ENCODE peak calls at places on chromosome 21, in four cellular contexts. U, D, N and Q are unnamed samples.

GRCh38 chr21:44353200-44353970 is at the start of gene TRPM2:
- DNase-seq in D (no peak), N (peak), U (no peak), Q (no peak)

GRCh38 chr21:44870748-44871495 is 2.6 kb downstream of the PTTG1IP start:
- DNase-seq in N (peak), D (peak), U (no peak), Q (no peak)

GRCh38 chr21:45826733-45827692 is 154.6 kb upstream of the COL6A1 start:
- DNase-seq in N (no peak), D (no peak), U (peak), Q (no peak)

GRCh38 chr21:32461503-32461902 is 49.0 kb downstream of the EVA1C start:
- DNase-seq in N (no peak), U (no peak), D (no peak), Q (no peak)

GRCh38 chr21:42107177-42107880 is 36.2 kb downstream of the UMODL1 start:
- DNase-seq in N (no peak), U (no peak), D (no peak), Q (no peak)

GRCh38 chr21:29224006-29224405 is 74.7 kb upstream of the BACH1 start:
- DNase-seq in U (no peak), N (no peak), D (no peak), Q (no peak)

GRCh38 chr21:29481641-29482040 is 182.9 kb downstream of the BACH1 start:
- DNase-seq in N (no peak), U (no peak), D (peak), Q (peak)

GRCh38 chr21:37087188-37087587 is 14.1 kb downstream of the TTC3 start:
- DNase-seq in N (peak), U (no peak), D (peak), Q (no peak)

GRCh38 chr21:35020902-35021301 is 28.2 kb downstream of the RUNX1 start:
- DNase-seq in D (peak), U (no peak), N (no peak), Q (no peak)

GRCh38 chr21:34952701-34953100 is 96.4 kb downstream of the RUNX1 start:
- DNase-seq in N (no peak), D (peak), U (no peak), Q (no peak)

GRCh38 chr21:34862951-34863350 is 186.2 kb downstream of the RUNX1 start:
- DNase-seq in U (no peak), D (no peak), N (no peak), Q (no peak)

GRCh38 chr21:17461014-17461413 is 51.8 kb upstream of the CXADR start:
- DNase-seq in D (peak), N (no peak), U (no peak), Q (peak)

GRCh38 chr21:38840456-38841129 is 34.9 kb downstream of the ETS2 start:
- DNase-seq in N (no peak), U (no peak), D (no peak), Q (no peak)